ENCODE peak calls at places on chromosomes 13 and 19, in four cellular contexts. U is H1, R is K562, C is HepG2. H is an unnamed sample. For H3K4me1, the result is how much of the 10 kb centered on the place peaks cover.

GRCh38 chr19:6216996-6217751 is 62.6 kb downstream of the MLLT1 start:
- DNase-seq in R (peak), U (peak), C (no peak), H (no peak)

GRCh38 chr19:52226652-52227051 is 36.8 kb downstream of the PPP2R1A start:
- DNase-seq in U (no peak), R (no peak), C (no peak), H (no peak)

GRCh38 chr13:99816321-99816720 is 155.2 kb downstream of the ZIC5 start:
- DNase-seq in U (no peak), R (no peak), C (no peak), H (no peak)

GRCh38 chr13:73212482-73212881 is 153.7 kb downstream of the KLF5 start:
- DNase-seq in U (no peak), C (no peak), R (no peak), H (no peak)

GRCh38 chr19:6023085-6023682 is 45.2 kb upstream of the RANBP3 start:
- DNase-seq in R (no peak), U (no peak), C (no peak), H (peak)

GRCh38 chr13:20301391-20302071 is 69.4 kb upstream of the GJB6 start:
- DNase-seq in C (no peak), U (no peak), R (no peak), H (no peak)

GRCh38 chr13:98536729-98537128 is 40.2 kb downstream of the STK24 start:
- DNase-seq in C (no peak), R (no peak), U (no peak), H (no peak)

GRCh38 chr19:58392945-58393724 is 2.3 kb upstream of the RNF225 start:
- DNase-seq in C (no peak), U (no peak), R (no peak), H (no peak)

GRCh38 chr13:110634558-110634957 is 19.2 kb downstream of the NAXD start:
- DNase-seq in C (no peak), U (no peak), R (no peak), H (no peak)

GRCh38 chr19:47723573-47723923 is 10.3 kb downstream of the EHD2 start:
- DNase-seq in R (no peak), U (no peak), C (peak), H (no peak)

GRCh38 chr13:50893211-50893852 is 16.3 kb upstream of the RNASEH2B start:
- DNase-seq in U (no peak), C (no peak), R (no peak), H (no peak)

GRCh38 chr13:79901336-79901735 is 420.4 kb downstream of the NDFIP2 start:
- DNase-seq in R (no peak), U (no peak), C (no peak), H (no peak)

GRCh38 chr13:112054616-112055015 is 12.3 kb upstream of the SOX1 start:
- DNase-seq in U (no peak), C (no peak), R (no peak), H (no peak)

DNA sequence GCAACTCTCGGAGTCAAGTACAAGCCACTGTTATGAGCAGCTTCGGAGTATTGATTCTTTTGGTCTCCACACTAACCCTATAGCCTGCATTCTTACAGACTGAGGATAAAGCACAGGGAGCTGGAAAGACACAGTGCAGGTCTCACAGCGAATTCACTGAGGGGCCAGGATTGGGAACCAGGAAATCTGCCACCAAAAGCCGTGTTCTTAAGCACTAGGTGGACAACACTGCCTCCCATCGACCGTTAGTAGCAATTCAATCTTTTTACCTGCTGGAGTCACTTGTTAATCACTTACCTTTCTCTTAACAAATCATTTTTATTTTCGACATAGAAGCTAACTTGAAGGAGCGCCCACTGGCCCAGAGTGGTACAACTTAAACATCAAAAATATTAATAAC is 6.3 kb downstream of the PMIS2 start:
- DNase-seq in C (peak), R (peak), U (peak), H (peak)
- H2AFZ ChIP-seq in C (no peak), R (no peak), U (peak), H (peak)

DNA sequence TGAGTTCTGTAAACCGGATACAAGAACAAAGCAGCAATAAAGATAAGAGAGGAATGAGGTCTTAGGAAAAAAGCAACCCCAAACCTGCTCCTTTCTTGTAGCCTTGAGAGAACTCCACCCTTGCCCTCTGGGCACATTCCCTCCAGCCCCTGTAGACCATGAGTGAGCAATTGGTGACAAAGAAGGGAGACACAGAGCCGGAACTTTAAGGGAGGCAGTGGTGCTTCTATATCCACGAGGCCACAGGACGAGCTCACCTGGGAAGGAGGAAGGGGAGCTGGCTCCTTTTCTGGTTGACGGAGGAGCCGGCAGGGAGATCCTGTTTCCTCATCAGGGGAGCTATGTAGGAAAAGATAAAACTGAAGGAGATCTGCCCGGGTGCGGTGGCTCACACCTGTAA is 13.0 kb downstream of the BRME1 start:
- DNase-seq in C (no peak), R (no peak), U (no peak), H (peak)
- TF ChIP-seq JUN in C (no peak), R (no peak), U (no peak), H (no peak)

GRCh38 chr19:4115050-4115817 is 8.7 kb downstream of the MAP2K2 start:
- DNase-seq in R (peak), U (no peak), C (no peak), H (no peak)
- H3K4me1 ChIP-seq in R (under half), U (under half), C (under half), H (under half)

GRCh38 chr19:1171755-1172352 is 2.2 kb downstream of the SBNO2 start:
- DNase-seq in C (no peak), U (no peak), R (no peak), H (no peak)
- H2AFZ ChIP-seq in C (no peak), U (no peak), R (no peak), H (no peak)

GRCh38 chr19:3645067-3645396 is 18.4 kb upstream of the CACTIN start:
- DNase-seq in R (no peak), C (no peak), U (no peak), H (no peak)
- TF ChIP-seq JUN in R (no peak), C (no peak), U (no peak), H (no peak)

GRCh38 chr19:1239796-1240737 is 1.5 kb upstream of the ATP5F1D start:
- DNase-seq in U (no peak), R (peak), C (peak), H (peak)

GRCh38 chr19:1237027-1237659 is 662 bp downstream of the CBARP start:
- DNase-seq in C (no peak), R (peak), U (no peak), H (peak)

GRCh38 chr19:1237754-1238372 is at the start of gene CBARP:
- DNase-seq in R (peak), U (no peak), C (no peak), H (no peak)

GRCh38 chr19:1239420-1239795 is 1.6 kb upstream of the CBARP start:
- DNase-seq in C (no peak), R (no peak), U (no peak), H (no peak)

GRCh38 chr19:1238373-1239303 is 833 bp upstream of the CBARP start:
- DNase-seq in R (no peak), U (no peak), C (no peak), H (no peak)
- H3K4me1 ChIP-seq in R (under half), U (under half), C (under half), H (under half)

GRCh38 chr19:12696366-12697335 is at the start of gene FBXW9:
- DNase-seq in R (peak), C (peak), U (peak), H (peak)

GRCh38 chr19:12695090-12695489 is 1.3 kb downstream of the FBXW9 start:
- DNase-seq in R (no peak), U (no peak), C (no peak), H (no peak)

GRCh38 chr19:12695997-12696365 is 450 bp downstream of the FBXW9 start:
- DNase-seq in C (no peak), R (peak), U (no peak), H (no peak)

GRCh38 chr19:12694641-12695040 is 1.8 kb downstream of the FBXW9 start:
- DNase-seq in U (no peak), C (no peak), R (no peak), H (no peak)

DNA sequence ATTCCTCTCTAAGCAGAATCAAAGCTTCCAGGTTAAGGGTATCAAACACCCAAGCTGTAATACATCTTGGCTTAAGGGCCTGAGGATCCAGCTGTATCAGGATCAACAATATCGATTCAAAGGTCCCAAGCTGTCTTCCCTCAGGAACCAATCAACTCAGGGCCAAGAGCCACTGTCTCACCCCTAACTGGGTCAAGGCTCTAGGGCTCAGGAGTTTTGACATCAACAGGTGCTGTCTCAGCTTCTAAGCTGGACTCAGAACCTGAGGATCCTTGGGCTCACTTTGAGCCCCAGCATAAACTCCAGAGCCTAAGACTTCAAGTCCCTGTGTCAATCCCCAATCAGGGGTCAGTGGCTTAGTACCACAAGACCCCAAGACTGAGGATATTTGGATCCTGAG is 917 bp downstream of the FBXW9 start:
- DNase-seq in R (no peak), C (no peak), U (no peak), H (no peak)
- H2AFZ ChIP-seq in R (no peak), C (no peak), U (no peak), H (no peak)

GRCh38 chr19:18852634-18853033 is 20.9 kb downstream of the UPF1 start:
- DNase-seq in R (no peak), U (no peak), C (no peak), H (no peak)
- TF ChIP-seq JUN in R (no peak), U (no peak), C (no peak), H (no peak)

GRCh38 chr19:3830841-3831589 is 37.8 kb downstream of the ZFR2 start:
- DNase-seq in U (no peak), C (no peak), R (no peak), H (no peak)

GRCh38 chr19:3823345-3823704 is 37.1 kb upstream of the MATK start:
- DNase-seq in U (no peak), R (no peak), C (no peak), H (no peak)

GRCh38 chr19:3826163-3826562 is 40.0 kb upstream of the MATK start:
- DNase-seq in U (no peak), C (no peak), R (no peak), H (no peak)

GRCh38 chr19:3825286-3825956 is 39.2 kb upstream of the MATK start:
- DNase-seq in R (no peak), C (no peak), U (no peak), H (no peak)

DNA sequence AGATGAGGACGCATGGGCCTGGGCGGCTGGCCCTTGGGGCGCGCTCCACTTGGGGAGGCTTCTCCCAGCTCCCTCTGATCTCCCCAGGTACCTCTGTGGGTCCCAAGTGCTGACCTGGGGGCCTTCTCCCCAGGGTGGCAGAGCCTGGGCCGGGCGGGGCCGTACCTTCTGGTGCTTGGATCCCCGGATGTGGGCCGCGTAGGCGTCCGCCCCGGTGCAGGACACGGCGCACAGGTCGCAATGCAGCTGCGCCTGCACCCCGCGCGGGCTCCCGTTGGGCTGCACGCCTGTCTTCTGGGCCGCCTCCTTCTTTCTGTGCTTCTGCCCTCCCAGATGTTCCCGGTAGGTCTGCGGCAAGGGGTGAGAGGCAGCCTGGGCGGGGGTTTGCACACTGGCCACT is 41.1 kb upstream of the MATK start:
- DNase-seq in C (no peak), U (no peak), R (no peak), H (no peak)
- H3K4me1 ChIP-seq in C (under half), U (under half), R (under half), H (under half)

GRCh38 chr13:23504188-23504587 is 66.0 kb upstream of the TNFRSF19 start:
- DNase-seq in C (no peak), R (no peak), U (no peak), H (no peak)
- H2AFZ ChIP-seq in C (no peak), R (no peak), U (no peak), H (no peak)

H was measured in endothelial cell of umbilical vein.